ENCODE peak calls at places on chromosomes 7 and 10, in five cellular contexts. L is HepG2, X is upper lobe of left lung, O is HCT116, J is Panc1. H is an unnamed sample. For H3K4me1, the result is how much of the 10 kb centered on the place peaks cover.

GRCh38 chr10:96833220-96834001 is 1.3 kb downstream of the LCOR start:
- ATAC-seq in J (peak), X (peak), L (peak), O (peak), H (no peak)

GRCh38 chr7:158842486-158842885 is 13.2 kb upstream of the ESYT2 start:
- ATAC-seq in X (no peak), J (no peak), O (no peak), L (no peak), H (no peak)

GRCh38 chr7:130009848-130010688 is 41.1 kb downstream of the ZC3HC1 start:
- ATAC-seq in X (peak), L (peak), J (peak), O (peak), H (peak)

GRCh38 chr7:48035967-48036478 is 680 bp downstream of the C7orf57 start:
- ATAC-seq in J (peak), L (peak), O (no peak), X (peak), H (peak)

GRCh38 chr7:141668853-141669252 is 33.1 kb downstream of the DENND11 start:
- ATAC-seq in X (no peak), J (no peak), O (no peak), L (no peak), H (no peak)

GRCh38 chr10:133438711-133439273 is 14.4 kb upstream of the SPRN start:
- ATAC-seq in J (peak), O (peak), L (peak), X (peak), H (no peak)

GRCh38 chr10:71836594-71836970 is 14.5 kb downstream of the PSAP start:
- ATAC-seq in X (peak), O (no peak), L (no peak), J (no peak), H (peak)

GRCh38 chr7:132869166-132869861 is 212.6 kb downstream of the CHCHD3 start:
- ATAC-seq in L (no peak), O (no peak), J (no peak), X (no peak), H (no peak)

GRCh38 chr7:139914861-139915300 is 85.8 kb downstream of the TBXAS1 start:
- ATAC-seq in X (no peak), J (no peak), O (no peak), L (no peak), H (no peak)

GRCh38 chr7:150379590-150380379 is 655 bp downstream of the ZNF775 start:
- ATAC-seq in X (peak), O (peak), J (peak), L (peak), H (peak)

GRCh38 chr7:16409777-16410176 is 11.6 kb downstream of the CRPPA start:
- ATAC-seq in J (peak), L (peak), O (peak), X (no peak), H (no peak)

GRCh38 chr7:79064187-79064823 is 389.2 kb downstream of the MAGI2 start:
- ATAC-seq in L (peak), J (no peak), X (no peak), O (no peak), H (no peak)

GRCh38 chr10:112695539-112695938 is 248.5 kb downstream of the VTI1A start:
- ATAC-seq in J (no peak), X (no peak), O (no peak), L (peak), H (no peak)

GRCh38 chr7:2786607-2787116 is 57.4 kb downstream of the GNA12 start:
- ATAC-seq in J (no peak), L (no peak), X (no peak), O (no peak), H (no peak)

GRCh38 chr7:78777844-78778243 is 675.6 kb downstream of the MAGI2 start:
- ATAC-seq in O (no peak), J (no peak), L (no peak), X (no peak), H (no peak)

GRCh38 chr7:106050002-106050742 is 61.9 kb downstream of the SYPL1 start:
- ATAC-seq in L (peak), J (peak), X (peak), O (peak), H (peak)

GRCh38 chr7:143811-144453 is 48.4 kb upstream of the FAM20C start:
- ATAC-seq in O (no peak), X (no peak), L (no peak), J (no peak), H (no peak)

GRCh38 chr10:27525819-27526218 is 21.7 kb downstream of the RAB18 start:
- ATAC-seq in L (no peak), J (no peak), X (peak), O (no peak), H (no peak)

GRCh38 chr7:136183981-136184380 is 206.8 kb upstream of the MTPN start:
- ATAC-seq in L (no peak), X (no peak), J (no peak), O (no peak), H (no peak)

GRCh38 chr7:88090671-88091070 is 129.2 kb downstream of the SRI start:
- ATAC-seq in J (no peak), O (no peak), L (no peak), X (no peak), H (no peak)

GRCh38 chr10:78207776-78208175 is 174.1 kb downstream of the RPS24 start:
- ATAC-seq in O (no peak), L (no peak), J (no peak), X (no peak), H (no peak)

GRCh38 chr10:123019941-123020703 is 11.3 kb downstream of the ACADSB start:
- ATAC-seq in X (no peak), O (no peak), L (peak), J (no peak), H (no peak)

GRCh38 chr7:35817181-35817580 is 16.3 kb downstream of the SEPTIN7 start:
- ATAC-seq in O (no peak), L (no peak), X (no peak), J (no peak), H (no peak)

GRCh38 chr7:105487559-105488218 is 34.4 kb downstream of the PUS7 start:
- ATAC-seq in X (peak), L (peak), J (no peak), O (peak), H (peak)

GRCh38 chr10:4254101-4254994 is 469.3 kb upstream of the KLF6 start:
- ATAC-seq in X (peak), O (no peak), J (no peak), L (no peak), H (no peak)

GRCh38 chr10:34762603-34763299 is 52.3 kb downstream of the PARD3 start:
- ATAC-seq in O (no peak), X (no peak), L (peak), J (no peak), H (no peak)

GRCh38 chr10:103042129-103042528 is 124.0 kb downstream of the CNNM2 start:
- ATAC-seq in L (no peak), J (no peak), O (peak), X (no peak), H (no peak)

GRCh38 chr10:34135515-34135914 is 679.6 kb downstream of the PARD3 start:
- ATAC-seq in O (no peak), J (no peak), X (no peak), L (no peak), H (no peak)

GRCh38 chr7:123208793-123209192 is 9.0 kb upstream of the SLC13A1 start:
- ATAC-seq in O (peak), L (peak), J (no peak), X (no peak), H (no peak)

GRCh38 chr7:27083646-27084045 is 12.2 kb downstream of the HOXA1 start:
- ATAC-seq in J (no peak), L (no peak), X (no peak), O (no peak), H (no peak)

GRCh38 chr10:74035324-74035723 is 37.4 kb downstream of the VCL start:
- ATAC-seq in J (no peak), X (no peak), L (no peak), O (no peak), H (no peak)

GRCh38 chr7:146116452-146117219 is at the start of gene CNTNAP2:
- ATAC-seq in O (no peak), X (peak), L (peak), J (no peak), H (no peak)

GRCh38 chr7:7789551-7789988 is 71.2 kb upstream of the RPA3 start:
- ATAC-seq in X (no peak), L (no peak), J (no peak), O (no peak), H (no peak)

GRCh38 chr7:129492406-129492805 is 9.9 kb upstream of the SMKR1 start:
- ATAC-seq in O (no peak), X (no peak), J (no peak), L (no peak), H (no peak)

GRCh38 chr7:3300651-3301471 is at the start of gene SDK1:
- ATAC-seq in L (peak), X (peak), J (peak), O (peak), H (peak)

GRCh38 chr7:157929671-157930070 is 592.9 kb downstream of the DNAJB6 start:
- ATAC-seq in X (no peak), J (no peak), L (no peak), O (no peak), H (no peak)

GRCh38 chr7:145313601-145314000 is 477.7 kb upstream of the TPK1 start:
- ATAC-seq in L (no peak), O (no peak), X (no peak), J (no peak), H (no peak)

GRCh38 chr10:60778214-60778977 is at the start of gene CDK1:
- ATAC-seq in X (peak), L (peak), O (peak), J (peak), H (peak)

GRCh38 chr10:32980558-32981468 is 22.8 kb upstream of the ITGB1 start:
- ATAC-seq in X (peak), O (peak), J (peak), L (peak), H (peak)

DNA sequence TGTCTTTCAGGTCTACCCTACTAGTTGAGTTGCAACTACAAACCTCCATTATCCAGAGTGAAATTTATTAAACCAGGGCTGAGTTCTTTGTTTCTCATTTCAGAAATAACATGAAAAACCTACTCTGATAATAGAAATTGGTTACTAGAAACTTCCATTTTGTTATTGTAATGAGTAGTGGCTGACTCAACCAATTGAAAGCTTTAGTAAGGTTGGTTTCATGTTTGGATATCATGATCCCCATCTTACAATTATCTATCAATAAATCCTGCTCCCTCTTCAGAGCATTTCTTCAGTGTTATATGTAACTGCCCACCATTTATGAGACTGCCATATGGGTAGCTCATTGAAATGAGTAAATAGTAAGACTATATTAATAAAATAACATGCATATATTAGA is 16.9 kb downstream of the MDFIC start:
- ATAC-seq in O (no peak), L (no peak), X (no peak), J (no peak), H (no peak)
- H3K4me1 ChIP-seq in O (under half), L (under half), X (under half), J (under half), H (under half)

DNA sequence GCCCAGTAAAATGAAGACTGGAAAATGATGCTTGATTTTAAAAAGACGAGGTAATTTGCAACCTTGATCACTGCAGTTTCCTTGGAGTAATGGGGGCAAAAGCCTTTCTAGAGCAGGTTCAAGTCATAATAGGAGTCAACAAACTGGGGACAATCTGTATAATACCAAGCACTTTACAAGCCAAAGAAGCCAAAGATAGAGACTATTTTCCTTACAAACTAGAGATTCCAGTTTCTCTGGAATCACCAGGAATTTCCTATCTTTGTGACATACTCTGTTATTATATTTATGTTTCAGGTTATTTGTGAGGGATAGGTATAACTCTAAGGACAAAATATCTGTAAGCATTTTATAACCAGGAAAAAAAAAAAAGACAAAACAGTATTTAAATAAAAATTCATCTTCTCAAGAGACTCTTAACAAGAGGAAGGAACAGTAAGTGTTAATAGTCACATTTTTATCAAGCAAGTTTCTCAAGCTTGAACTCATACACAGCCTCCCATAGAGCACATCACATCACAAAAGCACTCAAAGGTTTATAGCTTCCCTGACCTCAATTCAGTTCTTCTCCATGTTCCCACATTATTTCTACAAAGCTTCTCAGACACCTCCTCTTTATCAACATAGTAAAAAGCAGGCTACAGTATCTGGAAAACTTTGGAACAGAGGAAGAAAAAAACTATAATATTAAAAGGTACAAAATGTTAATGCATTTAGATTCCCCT is 18.9 kb downstream of the JMJD1C start:
- ATAC-seq in O (no peak), X (no peak), J (no peak), L (no peak), H (no peak)
- TF ChIP-seq POLR2AphosphoS5 in O (no peak), X (no peak), J (no peak), L (no peak), H (no peak)

GRCh38 chr10:107476408-107476807 is 311.9 kb upstream of the SORCS1 start:
- ATAC-seq in O (no peak), J (no peak), X (no peak), L (no peak), H (no peak)

GRCh38 chr10:107485019-107485418 is 320.5 kb upstream of the SORCS1 start:
- ATAC-seq in X (no peak), J (no peak), L (no peak), O (no peak), H (no peak)

GRCh38 chr10:107477266-107477665 is 312.8 kb upstream of the SORCS1 start:
- ATAC-seq in X (no peak), J (no peak), L (no peak), O (no peak), H (no peak)

GRCh38 chr10:107481881-107482280 is 317.4 kb upstream of the SORCS1 start:
- ATAC-seq in L (no peak), O (no peak), X (no peak), J (no peak), H (no peak)

GRCh38 chr10:107481224-107481623 is 316.7 kb upstream of the SORCS1 start:
- ATAC-seq in X (no peak), L (no peak), J (no peak), O (no peak), H (no peak)
- H3K4me1 ChIP-seq in X (under half), L (under half), J (under half), O (under half), H (under half)

GRCh38 chr10:14751576-14752330 is 22.9 kb downstream of the FAM107B start:
- ATAC-seq in O (no peak), X (peak), L (no peak), J (no peak), H (peak)
- TF ChIP-seq POLR2AphosphoS5 in O (no peak), X (no peak), L (no peak), J (no peak), H (peak)

DNA sequence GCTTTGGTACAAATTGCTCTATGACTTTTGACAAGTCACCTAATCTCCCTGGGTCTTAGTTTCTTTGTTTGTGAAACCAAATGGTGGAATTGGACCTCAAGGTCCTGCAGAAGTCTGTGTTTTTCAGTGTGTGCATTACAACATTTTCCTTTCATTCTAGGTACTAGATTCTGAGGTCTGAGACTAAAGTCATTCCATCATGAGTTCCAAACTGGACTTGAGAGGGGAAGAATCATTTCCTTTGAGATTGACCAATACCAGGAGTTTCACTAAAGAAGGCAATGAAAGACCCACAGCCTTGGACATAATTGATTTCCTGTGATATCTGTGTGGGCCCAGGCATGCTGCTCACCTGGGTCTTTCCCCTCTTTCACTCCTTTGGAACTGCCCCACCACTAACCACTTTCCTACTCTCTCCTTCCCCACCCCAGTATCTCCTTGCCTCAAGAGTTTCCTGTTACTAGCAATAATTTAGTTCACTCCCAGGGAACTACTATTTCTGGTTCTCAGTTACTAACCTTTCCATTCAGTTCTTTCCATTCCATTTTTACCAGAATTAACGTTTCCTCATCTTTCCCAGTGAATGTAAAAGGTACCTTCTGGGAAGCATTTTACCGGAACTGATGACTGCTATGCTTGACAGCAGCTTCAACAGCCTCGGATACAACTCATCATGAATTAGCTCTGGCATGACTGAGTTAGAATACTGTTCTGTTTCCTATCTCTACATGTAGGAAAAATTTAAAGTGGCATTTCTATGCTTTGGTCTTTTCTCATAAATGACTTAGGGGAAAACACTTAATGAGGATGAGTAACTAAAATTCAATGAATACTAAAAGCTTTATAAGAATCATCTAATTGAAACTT is 18.4 kb downstream of the TAS2R41 start:
- ATAC-seq in X (no peak), O (no peak), L (no peak), J (no peak), H (no peak)
- H3K4me1 ChIP-seq in X (under half), O (under half), L (under half), J (under half), H (under half)

GRCh38 chr10:79262959-79263746 is 84.1 kb upstream of the PPIF start:
- ATAC-seq in O (no peak), L (no peak), J (no peak), X (no peak), H (no peak)

GRCh38 chr10:79258894-79259293 is 88.4 kb upstream of the PPIF start:
- ATAC-seq in L (no peak), J (no peak), O (no peak), X (no peak), H (no peak)

GRCh38 chr10:79259834-79260233 is 87.4 kb upstream of the PPIF start:
- ATAC-seq in J (no peak), O (no peak), X (no peak), L (no peak), H (no peak)

GRCh38 chr10:79262131-79262530 is 85.1 kb upstream of the PPIF start:
- ATAC-seq in O (no peak), J (no peak), L (no peak), X (no peak), H (no peak)

GRCh38 chr10:79260803-79261740 is 86.2 kb upstream of the PPIF start:
- ATAC-seq in J (no peak), O (no peak), L (peak), X (no peak), H (peak)
- TF ChIP-seq POLR2AphosphoS5 in J (no peak), O (no peak), L (no peak), X (no peak), H (peak)

GRCh38 chr10:93550634-93551033 is 15.8 kb upstream of the FFAR4 start:
- ATAC-seq in X (no peak), L (no peak), O (no peak), J (no peak), H (no peak)

GRCh38 chr10:93548376-93549071 is 17.9 kb upstream of the FFAR4 start:
- ATAC-seq in L (no peak), X (no peak), O (no peak), J (peak), H (no peak)

GRCh38 chr10:93554760-93555432 is 11.6 kb upstream of the FFAR4 start:
- ATAC-seq in O (peak), X (peak), J (peak), L (peak), H (peak)

GRCh38 chr10:93553501-93554374 is 12.7 kb upstream of the FFAR4 start:
- ATAC-seq in X (no peak), L (peak), J (no peak), O (no peak), H (no peak)

GRCh38 chr10:93552780-93553179 is 13.7 kb upstream of the FFAR4 start:
- ATAC-seq in X (no peak), L (no peak), J (no peak), O (no peak), H (no peak)
- H3K4me1 ChIP-seq in X (under half), L (under half), J (under half), O (under half), H (under half)

DNA sequence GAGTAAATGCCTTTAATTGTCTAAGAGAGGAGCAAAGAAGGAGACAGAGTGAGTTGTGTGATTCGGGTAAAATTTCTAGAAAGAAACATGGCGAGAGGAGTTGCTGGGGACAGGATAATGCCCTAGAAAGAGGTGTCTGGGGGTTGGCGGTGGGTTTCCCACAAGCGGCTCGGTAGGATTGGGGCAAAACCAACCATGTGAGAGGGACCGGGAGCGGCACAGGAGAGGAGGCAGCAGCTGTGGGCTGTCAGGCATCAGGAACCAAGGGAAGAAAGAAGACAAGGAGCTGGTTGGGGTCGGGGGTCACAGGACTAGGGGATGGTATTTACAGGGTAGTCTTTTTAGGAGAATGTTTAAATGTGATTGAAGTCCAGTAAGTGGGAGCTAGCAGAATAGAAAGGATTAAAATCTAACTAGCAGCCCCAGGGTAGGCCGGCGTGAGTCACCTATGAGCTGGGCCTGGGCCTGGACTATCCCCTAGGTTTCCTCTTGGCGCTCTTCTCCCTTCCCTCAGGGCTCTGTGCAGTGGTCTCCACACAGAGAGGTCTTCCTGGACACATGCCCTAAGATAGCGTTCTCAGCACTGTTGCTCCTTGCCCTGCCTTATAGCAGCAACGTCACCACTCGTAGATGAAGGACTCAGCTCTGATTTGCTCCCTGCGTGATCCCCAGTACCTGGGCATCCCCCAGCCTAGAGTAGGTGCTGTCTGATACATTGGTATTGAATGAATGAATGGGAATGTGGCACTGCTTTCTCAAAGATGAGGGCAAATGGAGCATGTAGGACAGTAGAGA is 32.6 kb downstream of the IKZF1 start:
- ATAC-seq in L (no peak), J (no peak), X (no peak), O (no peak), H (no peak)
- TF ChIP-seq POLR2AphosphoS5 in L (no peak), J (no peak), X (no peak), O (no peak), H (no peak)

H was measured in gastroesophageal sphincter.